ENCODE peak calls at places on chromosomes 1 and 21, in five cellular contexts. T is cardiac muscle cell, F is esophagus muscularis mucosa, Y is GM12865, S is body of pancreas. U is an unnamed sample.

GRCh38 chr1:234089396-234089795 is 184.9 kb downstream of the SLC35F3 start:
- DNase-seq in T (no peak), F (no peak), Y (no peak), S (no peak), U (no peak)

GRCh38 chr21:22791986-22792560 is 1793.9 kb downstream of the NCAM2 start:
- DNase-seq in T (peak), F (no peak), Y (peak), S (peak), U (peak)

GRCh38 chr1:101873672-101874071 is 123.1 kb downstream of the OLFM3 start:
- DNase-seq in T (no peak), F (no peak), Y (no peak), S (no peak), U (no peak)

GRCh38 chr21:42002421-42002958 is 7.7 kb downstream of the ZBTB21 start:
- DNase-seq in T (no peak), F (peak), Y (peak), S (no peak), U (peak)

GRCh38 chr1:166693158-166693557 is 146.1 kb upstream of the POGK start:
- DNase-seq in T (no peak), F (no peak), Y (no peak), S (no peak), U (no peak)

GRCh38 chr1:100188617-100189016 is 10.6 kb upstream of the LRRC39 start:
- DNase-seq in T (no peak), F (no peak), Y (peak), S (no peak), U (peak)

GRCh38 chr21:22224261-22224660 is 1226.1 kb downstream of the NCAM2 start:
- DNase-seq in T (no peak), F (no peak), Y (peak), S (no peak), U (no peak)

GRCh38 chr1:228097333-228098081 is 5.6 kb downstream of the C1orf35 start:
- DNase-seq in T (no peak), F (no peak), Y (peak), S (no peak), U (no peak)

GRCh38 chr1:58392083-58392482 is 154.4 kb downstream of the OMA1 start:
- DNase-seq in T (no peak), F (no peak), Y (peak), S (no peak), U (no peak)

GRCh38 chr21:42466700-42467612 is 29.1 kb downstream of the RSPH1 start:
- DNase-seq in T (peak), F (no peak), Y (peak), S (no peak), U (no peak)

GRCh38 chr1:179175011-179175934 is 54.2 kb downstream of the ABL2 start:
- DNase-seq in T (no peak), F (no peak), Y (no peak), S (peak), U (no peak)

GRCh38 chr1:159921700-159922498 is 3.4 kb downstream of the TAGLN2 start:
- DNase-seq in T (no peak), F (no peak), Y (peak), S (peak), U (no peak)

GRCh38 chr21:35697321-35697808 is 363.0 kb downstream of the SETD4 start:
- DNase-seq in T (peak), F (no peak), Y (peak), S (peak), U (peak)

GRCh38 chr1:59678809-59679228 is 135.9 kb upstream of the HOOK1 start:
- DNase-seq in T (peak), F (peak), Y (no peak), S (no peak), U (peak)

GRCh38 chr1:12032141-12032710 is 12.9 kb downstream of the MIIP start:
- DNase-seq in T (no peak), F (no peak), Y (no peak), S (no peak), U (no peak)

GRCh38 chr1:5108740-5109139 is 454.3 kb downstream of the AJAP1 start:
- DNase-seq in T (no peak), F (no peak), Y (no peak), S (no peak), U (no peak)

GRCh38 chr21:42438316-42439205 is 34.9 kb downstream of the UBASH3A start:
- DNase-seq in T (no peak), F (no peak), Y (no peak), S (no peak), U (no peak)

GRCh38 chr1:47752048-47752451 is 245.1 kb downstream of the TRABD2B start:
- DNase-seq in T (no peak), F (no peak), Y (no peak), S (peak), U (no peak)

GRCh38 chr1:10250663-10251062 is 40.3 kb downstream of the KIF1B start:
- DNase-seq in T (no peak), F (no peak), Y (no peak), S (no peak), U (no peak)

GRCh38 chr1:66752000-66752592 is at the start of gene DYNLT5:
- DNase-seq in T (peak), F (no peak), Y (no peak), S (peak), U (peak)
- TF ChIP-seq CTCF in T (peak), F (peak), Y (no peak), S (no peak), U (peak)

GRCh38 chr1:223230161-223230881 is 87.3 kb upstream of the TLR5 start:
- DNase-seq in T (no peak), F (no peak), Y (no peak), S (no peak), U (peak)

GRCh38 chr1:223229756-223230155 is 86.7 kb upstream of the TLR5 start:
- DNase-seq in T (no peak), F (no peak), Y (no peak), S (no peak), U (no peak)

GRCh38 chr1:223231581-223231980 is 88.5 kb upstream of the TLR5 start:
- DNase-seq in T (no peak), F (no peak), Y (no peak), S (no peak), U (no peak)

GRCh38 chr1:223233019-223233409 is 90.0 kb upstream of the TLR5 start:
- DNase-seq in T (no peak), F (no peak), Y (no peak), S (no peak), U (no peak)

GRCh38 chr1:223231011-223231572 is 88.0 kb upstream of the TLR5 start:
- DNase-seq in T (no peak), F (no peak), Y (no peak), S (no peak), U (no peak)
- H3K4me3 ChIP-seq in T (no peak), F (no peak), Y (no peak), S (no peak), U (no peak)

GRCh38 chr21:44836349-44836665 is 18.4 kb upstream of the SUMO3 start:
- DNase-seq in T (no peak), F (no peak), Y (no peak), S (no peak), U (no peak)

GRCh38 chr21:44838038-44838895 is 20.4 kb upstream of the SUMO3 start:
- DNase-seq in T (no peak), F (no peak), Y (no peak), S (no peak), U (no peak)

GRCh38 chr21:44835647-44835973 is 17.7 kb upstream of the SUMO3 start:
- DNase-seq in T (no peak), F (no peak), Y (no peak), S (no peak), U (no peak)

GRCh38 chr21:44837537-44837936 is 19.7 kb upstream of the SUMO3 start:
- DNase-seq in T (no peak), F (no peak), Y (no peak), S (no peak), U (no peak)

DNA sequence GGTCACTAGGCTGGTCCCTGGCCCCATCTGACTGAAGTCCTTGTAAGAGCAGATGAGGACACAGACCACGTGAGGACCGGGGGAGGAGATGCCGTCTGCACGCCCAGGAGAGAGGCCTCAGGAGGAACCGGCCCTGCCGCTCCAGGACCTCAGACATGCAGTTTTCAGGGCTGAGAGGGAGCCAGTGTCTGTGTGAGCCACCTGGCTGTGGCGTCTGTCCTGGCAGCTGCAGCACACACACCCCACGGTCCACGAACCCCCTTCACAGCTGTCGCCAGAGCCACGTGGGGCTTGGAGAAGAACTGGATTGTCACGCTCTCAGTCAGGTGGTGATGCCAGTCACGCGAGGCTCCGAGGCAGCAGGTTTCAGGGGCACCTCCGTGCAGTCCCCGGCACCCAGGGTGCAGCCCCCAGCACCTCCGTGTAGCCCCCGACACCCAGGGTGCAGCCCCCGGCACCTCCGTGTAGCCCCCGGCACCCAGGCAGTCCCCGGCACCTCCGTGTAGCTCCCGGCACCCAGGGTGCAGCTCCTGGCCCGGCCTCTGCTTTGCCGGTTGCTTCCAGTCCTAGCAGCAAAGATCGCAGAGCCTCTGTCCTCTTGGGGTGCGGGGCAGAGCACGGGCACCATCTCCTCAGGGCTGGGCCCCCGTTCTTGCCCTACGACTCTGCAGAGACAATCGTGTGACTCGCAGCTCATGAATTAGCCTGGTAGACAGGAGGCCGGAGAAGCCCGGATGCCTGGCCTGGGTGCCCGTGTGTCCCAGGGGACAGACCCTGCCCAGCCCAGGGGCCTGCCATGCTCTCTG is 19.0 kb upstream of the SUMO3 start:
- DNase-seq in T (peak), F (no peak), Y (no peak), S (no peak), U (no peak)
- TF ChIP-seq CTCF in T (no peak), F (no peak), Y (no peak), S (no peak), U (no peak)

GRCh38 chr1:19315378-19316206 is 3.5 kb downstream of the SLC66A1 start:
- DNase-seq in T (no peak), F (no peak), Y (peak), S (no peak), U (no peak)

GRCh38 chr1:19312782-19313635 is 883 bp downstream of the SLC66A1 start:
- DNase-seq in T (no peak), F (no peak), Y (peak), S (no peak), U (no peak)

GRCh38 chr1:19313961-19314882 is 2.1 kb downstream of the SLC66A1 start:
- DNase-seq in T (no peak), F (no peak), Y (peak), S (no peak), U (no peak)

GRCh38 chr1:19311931-19312781 is at the start of the genes AKR7A2 and SLC66A1:
- DNase-seq in T (peak), F (peak), Y (peak), S (peak), U (peak)

DNA sequence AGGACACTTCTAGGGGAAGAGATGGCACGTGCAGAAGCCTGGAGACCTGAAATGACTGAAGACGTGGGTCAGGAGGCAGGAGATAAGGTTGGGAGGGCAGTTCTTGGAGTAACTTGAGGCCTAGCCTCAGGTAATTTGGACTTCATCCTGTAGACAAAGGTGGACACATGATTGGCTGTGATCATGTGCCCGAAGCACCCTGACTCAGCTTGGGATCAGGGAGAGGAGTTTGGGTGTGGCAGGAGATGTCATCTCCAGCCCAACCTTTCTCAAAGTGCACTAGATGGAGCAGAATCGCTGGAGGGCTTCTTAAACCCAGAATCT is 1.5 kb downstream of the SLC66A1 start:
- DNase-seq in T (no peak), F (no peak), Y (no peak), S (no peak), U (no peak)
- H3K4me3 ChIP-seq in T (no peak), F (no peak), Y (no peak), S (no peak), U (no peak)

DNA sequence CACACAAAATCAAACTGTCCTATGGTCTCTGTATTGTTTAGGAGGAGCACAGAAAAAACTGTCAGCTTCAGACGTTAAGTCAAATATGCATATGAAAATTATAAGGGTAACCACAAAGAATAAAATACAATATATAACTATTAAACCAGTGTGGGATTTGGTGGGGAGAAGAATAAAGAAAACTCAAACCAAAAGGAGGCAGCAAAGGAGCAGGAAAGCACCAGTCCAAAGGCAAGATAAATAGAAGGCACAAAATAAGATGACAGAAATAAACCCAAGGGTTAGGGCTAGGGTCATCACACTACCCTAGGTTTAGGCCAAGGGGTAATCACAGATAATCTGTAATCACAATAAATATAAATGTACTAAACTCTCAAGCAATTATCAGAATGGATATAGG is 32.8 kb downstream of the DLGAP3 start:
- DNase-seq in T (no peak), F (no peak), Y (no peak), S (no peak), U (no peak)
- TF ChIP-seq CTCF in T (no peak), F (no peak), Y (no peak), S (no peak), U (no peak)

GRCh38 chr1:27341525-27342252 is at the start of gene SYTL1:
- DNase-seq in T (peak), F (no peak), Y (peak), S (peak), U (peak)
- H3K4me3 ChIP-seq in T (peak), F (peak), Y (peak), S (peak), U (no peak)

U was measured in astrocyte of the cerebellum.